ENCODE peak calls at places on chromosome 4, in nine cellular contexts. T, P, U, B, S, V, D, R and X are unnamed samples.

GRCh38 chr4:72631296-72631695 is 62.3 kb upstream of the ADAMTS3 start:
- DNase-seq in R (peak), S (no peak), U (peak), B (no peak), V (peak), D (peak), P (peak), T (peak), X (peak)

GRCh38 chr4:70996014-70996353 is 2.5 kb downstream of the DCK start:
- DNase-seq in P (no peak), B (no peak), T (no peak), S (no peak), R (peak), V (no peak), U (no peak), D (no peak), X (no peak)

GRCh38 chr4:15653864-15654391 is 1.2 kb downstream of the FBXL5 start:
- DNase-seq in T (no peak), V (no peak), P (no peak), D (no peak), R (peak), B (no peak), U (peak), S (peak), X (no peak)

GRCh38 chr4:185991750-185992149 is 77.2 kb upstream of the TLR3 start:
- DNase-seq in V (no peak), P (no peak), R (no peak), S (no peak), B (no peak), T (no peak), U (no peak), D (no peak), X (peak)

GRCh38 chr4:132670557-132670956 is 478.5 kb upstream of the PCDH10 start:
- DNase-seq in T (no peak), D (no peak), B (no peak), R (no peak), V (no peak), S (no peak), U (no peak), P (no peak), X (no peak)

GRCh38 chr4:15149842-15150592 is 147.7 kb downstream of the CPEB2 start:
- DNase-seq in T (peak), B (no peak), S (peak), R (peak), P (peak), U (peak), D (peak), V (peak), X (no peak)

GRCh38 chr4:17494258-17494657 is 17.6 kb downstream of the QDPR start:
- DNase-seq in U (peak), R (peak), P (no peak), S (no peak), D (no peak), V (no peak), B (peak), T (peak), X (peak)

GRCh38 chr4:102299708-102300107 is 45.6 kb downstream of the SLC39A8 start:
- DNase-seq in T (peak), S (peak), B (no peak), U (peak), R (peak), V (no peak), D (no peak), P (peak), X (no peak)

DNA sequence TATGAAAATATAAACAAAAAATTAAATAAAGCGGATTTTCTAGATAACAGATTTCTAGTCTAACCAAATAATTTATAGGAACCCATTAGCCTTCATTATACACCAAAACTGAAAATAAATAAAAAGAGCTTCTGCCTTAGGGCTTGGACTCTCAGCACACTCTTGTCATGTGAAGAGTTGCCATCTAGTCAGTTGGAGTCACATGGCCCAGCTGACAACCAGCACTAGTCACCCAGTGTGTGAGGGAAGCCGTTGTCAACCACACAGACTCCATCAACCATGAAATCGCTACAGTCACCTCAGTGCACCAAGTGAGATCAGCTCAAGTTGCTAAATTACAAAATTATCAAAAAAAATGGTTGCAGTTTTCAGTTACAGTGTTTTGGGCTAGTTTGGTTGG is 470.0 kb downstream of the GASK1B start:
- DNase-seq in D (no peak), S (no peak), R (no peak), V (no peak), T (no peak), B (no peak), U (no peak), P (no peak), X (no peak)
- H3K4me3 ChIP-seq in D (no peak), S (no peak), R (no peak), V (no peak), T (no peak), B (no peak), U (no peak), P (no peak), X (no peak)

GRCh38 chr4:8474856-8475255 is 34.3 kb downstream of the TRMT44 start:
- DNase-seq in T (no peak), P (no peak), S (no peak), U (no peak), R (no peak), D (no peak), V (no peak), B (no peak), X (no peak)

GRCh38 chr4:8472166-8472688 is 31.6 kb downstream of the TRMT44 start:
- DNase-seq in U (no peak), D (no peak), V (no peak), R (peak), P (no peak), B (no peak), S (no peak), T (no peak), X (no peak)

GRCh38 chr4:8473920-8474590 is 33.5 kb downstream of the TRMT44 start:
- DNase-seq in U (no peak), D (no peak), R (no peak), V (no peak), B (no peak), T (no peak), S (no peak), P (no peak), X (no peak)

GRCh38 chr4:8472689-8473197 is 32.2 kb downstream of the TRMT44 start:
- DNase-seq in P (no peak), V (peak), B (no peak), U (peak), D (peak), T (peak), S (peak), R (peak), X (no peak)

GRCh38 chr4:8473198-8473919 is 32.8 kb downstream of the TRMT44 start:
- DNase-seq in T (no peak), S (no peak), B (no peak), V (no peak), R (no peak), P (no peak), D (no peak), U (no peak), X (no peak)
- H3K4me3 ChIP-seq in T (no peak), S (peak), B (no peak), V (no peak), R (no peak), P (no peak), D (no peak), U (no peak), X (no peak)

DNA sequence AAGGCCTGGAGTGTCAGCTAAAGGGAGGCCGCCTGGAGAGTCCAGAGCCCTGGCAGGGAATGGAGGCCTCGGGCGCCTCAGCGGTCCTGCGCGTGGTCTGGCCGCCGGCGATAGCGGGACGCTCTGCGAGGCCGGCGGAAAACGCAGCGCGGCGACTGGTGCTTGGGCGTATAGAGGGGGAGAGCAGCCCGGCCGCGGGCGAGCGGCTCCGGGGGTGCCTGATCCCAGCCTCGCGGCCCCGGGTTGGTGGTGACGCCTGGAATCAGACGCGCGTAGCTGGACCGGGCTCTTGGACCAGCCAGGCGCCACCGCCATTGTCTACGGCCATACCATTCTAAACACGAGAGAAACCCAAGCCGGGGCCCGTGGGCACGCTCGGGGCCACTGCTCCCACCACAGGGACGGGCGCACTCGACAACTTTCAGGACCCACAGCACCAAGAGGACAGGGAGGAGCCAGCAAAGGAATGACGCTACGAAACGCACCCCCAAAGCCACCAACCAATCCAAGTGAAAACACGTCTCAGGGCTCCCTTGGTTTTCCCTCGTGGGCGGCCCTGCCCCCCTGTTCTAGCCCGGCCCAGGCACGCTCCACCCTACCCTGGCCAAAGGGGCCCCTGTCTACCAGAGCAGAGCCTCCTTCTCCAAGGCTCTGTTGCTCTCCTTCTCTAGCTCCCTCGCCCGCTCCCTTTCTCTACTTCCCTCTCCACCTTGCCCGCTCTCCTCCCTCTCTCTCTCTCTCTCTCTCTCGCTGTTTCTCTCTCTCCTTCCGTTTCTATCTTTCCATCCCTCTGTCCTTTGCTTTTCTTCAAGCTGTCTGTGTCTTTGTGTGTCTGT is 7.8 kb downstream of the FRG2 start:
- DNase-seq in S (no peak), P (no peak), R (peak), U (no peak), V (no peak), D (no peak), T (no peak), B (no peak), X (no peak)
- H3K4me3 ChIP-seq in S (no peak), P (no peak), R (no peak), U (no peak), V (no peak), D (no peak), T (no peak), B (peak), X (no peak)

GRCh38 chr4:84697159-84697558 is 114.2 kb downstream of the CDS1 start:
- DNase-seq in U (no peak), S (no peak), B (no peak), R (no peak), P (no peak), T (no peak), D (no peak), V (no peak), X (no peak)

GRCh38 chr4:84688605-84689004 is 105.7 kb downstream of the CDS1 start:
- DNase-seq in S (no peak), B (no peak), V (no peak), D (no peak), P (no peak), U (no peak), R (no peak), T (no peak), X (no peak)

GRCh38 chr4:84690481-84690880 is 107.6 kb downstream of the CDS1 start:
- DNase-seq in V (no peak), B (no peak), D (no peak), S (no peak), R (no peak), P (no peak), T (no peak), U (no peak), X (no peak)

GRCh38 chr4:84691800-84692199 is 108.9 kb downstream of the CDS1 start:
- DNase-seq in V (no peak), S (no peak), U (no peak), B (no peak), R (no peak), P (no peak), T (no peak), D (no peak), X (no peak)

GRCh38 chr4:84691170-84691691 is 108.3 kb downstream of the CDS1 start:
- DNase-seq in T (peak), V (no peak), R (peak), D (no peak), S (no peak), P (no peak), U (peak), B (no peak), X (no peak)
- H3K4me3 ChIP-seq in T (no peak), V (no peak), R (no peak), D (no peak), S (no peak), P (no peak), U (no peak), B (no peak), X (no peak)

GRCh38 chr4:176883681-176884418 is 91.1 kb upstream of the VEGFC start:
- DNase-seq in P (no peak), T (peak), V (no peak), D (no peak), B (no peak), U (peak), R (peak), S (no peak), X (no peak)
- H3K4me3 ChIP-seq in P (no peak), T (no peak), V (no peak), D (no peak), B (no peak), U (peak), R (no peak), S (peak), X (no peak)

DNA sequence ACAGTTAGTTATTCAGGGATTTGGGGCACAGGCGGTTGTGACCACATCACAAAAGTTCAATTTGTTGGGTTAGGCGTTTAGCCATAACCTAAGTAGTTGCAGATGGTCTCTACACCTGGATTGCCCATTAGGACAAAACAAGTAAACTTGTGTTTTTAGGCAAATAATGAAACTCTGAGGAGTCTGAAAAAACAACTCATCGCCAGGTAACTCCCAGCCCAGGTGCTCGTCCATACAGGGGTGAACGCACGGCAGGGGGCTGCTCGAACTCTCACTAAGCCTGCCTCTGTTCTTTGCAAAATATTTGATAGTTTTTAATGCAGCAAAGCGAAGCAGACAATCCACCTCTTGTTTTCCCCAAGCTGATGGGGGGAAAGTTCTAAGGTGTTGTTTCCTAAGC is 571 bp upstream of the RHOH start:
- DNase-seq in R (no peak), B (no peak), D (no peak), T (no peak), P (no peak), V (no peak), S (no peak), U (no peak), X (no peak)
- H3K4me3 ChIP-seq in R (no peak), B (no peak), D (no peak), T (no peak), P (no peak), V (no peak), S (no peak), U (no peak), X (no peak)

GRCh38 chr4:152644130-152644529 is 35.7 kb downstream of the TMEM154 start:
- DNase-seq in U (no peak), V (no peak), P (no peak), R (no peak), D (no peak), B (no peak), T (no peak), S (no peak), X (no peak)
- H3K4me3 ChIP-seq in U (no peak), V (no peak), P (no peak), R (no peak), D (no peak), B (no peak), T (no peak), S (no peak), X (no peak)